ENCODE peak calls at places on chromosomes 6 and 20, in five cellular contexts. M is colonic mucosa, B is neuronal stem cell, A is psoas muscle, Q is GM23248. N is an unnamed sample.

GRCh38 chr6:36740818-36741179 is 43.2 kb downstream of the RAB44 start:
- DNase-seq in M (no peak), B (no peak), A (no peak), Q (no peak), N (no peak)

GRCh38 chr6:156379946-156380707 is 397.1 kb upstream of the ARID1B start:
- DNase-seq in M (no peak), B (no peak), A (no peak), Q (peak; percentile 38), N (no peak)

GRCh38 chr20:47620808-47621805 is 119.4 kb downstream of the NCOA3 start:
- DNase-seq in M (no peak), B (peak; percentile 18), A (no peak), Q (peak; percentile 82), N (no peak)

GRCh38 chr20:36742558-36742957 is 3.3 kb downstream of the NDRG3 start:
- DNase-seq in M (no peak), B (no peak), A (no peak), Q (no peak), N (no peak)

GRCh38 chr6:113927001-113927400 is 43.9 kb downstream of the HDAC2 start:
- DNase-seq in M (no peak), B (no peak), A (no peak), Q (no peak), N (no peak)

GRCh38 chr6:85449388-85449817 is 480 bp upstream of the NT5E start:
- DNase-seq in M (peak; percentile 42), B (peak; percentile 24), A (no peak), Q (peak; percentile 86), N (no peak)

GRCh38 chr6:169162249-169162967 is 91.2 kb downstream of the THBS2 start:
- DNase-seq in M (no peak), B (no peak), A (peak; percentile 52), Q (peak; percentile 49), N (no peak)

GRCh38 chr6:14883921-14884320 is 361.9 kb upstream of the JARID2 start:
- DNase-seq in M (no peak), B (no peak), A (no peak), Q (peak; percentile 53), N (no peak)

GRCh38 chr20:21622097-21622496 is 83.4 kb upstream of the PAX1 start:
- DNase-seq in M (no peak), B (no peak), A (no peak), Q (no peak), N (no peak)

GRCh38 chr6:16754274-16754673 is 7.0 kb downstream of the ATXN1 start:
- DNase-seq in M (no peak), B (no peak), A (no peak), Q (no peak), N (no peak)

GRCh38 chr20:58706150-58706892 is 13.7 kb downstream of the NPEPL1 start:
- DNase-seq in M (peak; percentile 10), B (no peak), A (peak; percentile 25), Q (no peak), N (peak; percentile 47)

GRCh38 chr20:59309218-59309617 is 8.8 kb downstream of the EDN3 start:
- DNase-seq in M (no peak), B (no peak), A (no peak), Q (no peak), N (no peak)

GRCh38 chr20:16201191-16201590 is 372.1 kb downstream of the KIF16B start:
- DNase-seq in M (no peak), B (no peak), A (no peak), Q (no peak), N (no peak)

GRCh38 chr6:4637691-4638433 is 138.3 kb upstream of the CDYL start:
- DNase-seq in M (no peak), B (no peak), A (no peak), Q (peak; percentile 86), N (no peak)

GRCh38 chr6:2970753-2971419 is 481 bp downstream of the SERPINB6 start:
- DNase-seq in M (peak; percentile 68), B (no peak), A (peak; percentile 94), Q (peak; percentile 78), N (no peak)

GRCh38 chr6:12012231-12012565 is at the start of gene HIVEP1:
- DNase-seq in M (no peak), B (peak; percentile 55), A (peak; percentile 71), Q (peak; percentile 66), N (peak; percentile 71)

GRCh38 chr6:128397996-128398395 is 122.4 kb downstream of the PTPRK start:
- DNase-seq in M (no peak), B (no peak), A (no peak), Q (no peak), N (no peak)

GRCh38 chr6:26441977-26442376 is 1.7 kb downstream of the BTN3A3 start:
- DNase-seq in M (no peak), B (no peak), A (no peak), Q (peak; percentile 15), N (no peak)

GRCh38 chr6:13522639-13523038 is 35.2 kb upstream of the GFOD1 start:
- DNase-seq in M (no peak), B (no peak), A (no peak), Q (peak; percentile 68), N (no peak)

GRCh38 chr20:40695214-40695613 is 6.2 kb upstream of the MAFB start:
- DNase-seq in M (no peak), B (no peak), A (no peak), Q (no peak), N (no peak)
- H3K4me1 ChIP-seq in M (peaks cover 5% of the 10 kb centered on the region), B (peaks cover 13% of the 10 kb centered on the region), A (peaks cover 2% of the 10 kb centered on the region), Q (no peaks in the 10 kb centered on the region), N (peaks cover 2% of the 10 kb centered on the region)

GRCh38 chr20:45340236-45340847 is 7.9 kb downstream of the SDC4 start:
- DNase-seq in M (no peak), B (no peak), A (no peak), Q (no peak), N (no peak)
- H3K36me3 ChIP-seq in M (no peaks in the 10 kb centered on the region), B (no peaks in the 10 kb centered on the region), A (peaks cover 21% of the 10 kb centered on the region), Q (peaks cover 44% of the 10 kb centered on the region), N (peaks cover 5% of the 10 kb centered on the region)

DNA sequence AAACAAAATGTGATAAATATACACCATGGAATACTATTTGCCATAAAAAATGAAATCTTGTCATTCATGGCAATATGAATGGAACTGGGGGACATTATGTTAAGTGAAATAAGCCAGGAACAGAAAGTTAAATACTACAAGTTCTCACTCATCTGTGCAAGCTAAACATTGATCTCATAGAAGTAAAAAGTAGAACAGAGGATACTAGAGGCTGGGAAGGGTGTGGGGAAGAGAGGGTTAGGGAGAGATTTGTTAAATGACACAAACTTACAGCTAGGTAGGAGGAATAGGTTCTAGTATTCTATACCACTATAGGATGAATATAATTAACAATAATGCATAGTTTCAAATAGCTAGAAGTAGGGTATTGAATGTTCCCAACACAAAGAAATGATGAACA is 61.0 kb downstream of the SLC22A2 start:
- DNase-seq in M (no peak), B (no peak), A (no peak), Q (no peak), N (no peak)
- H3K27ac ChIP-seq in M (no peak overlapping the region), B (no peak overlapping the region), A (no peak overlapping the region), Q (no peak overlapping the region), N (no peak overlapping the region)

DNA sequence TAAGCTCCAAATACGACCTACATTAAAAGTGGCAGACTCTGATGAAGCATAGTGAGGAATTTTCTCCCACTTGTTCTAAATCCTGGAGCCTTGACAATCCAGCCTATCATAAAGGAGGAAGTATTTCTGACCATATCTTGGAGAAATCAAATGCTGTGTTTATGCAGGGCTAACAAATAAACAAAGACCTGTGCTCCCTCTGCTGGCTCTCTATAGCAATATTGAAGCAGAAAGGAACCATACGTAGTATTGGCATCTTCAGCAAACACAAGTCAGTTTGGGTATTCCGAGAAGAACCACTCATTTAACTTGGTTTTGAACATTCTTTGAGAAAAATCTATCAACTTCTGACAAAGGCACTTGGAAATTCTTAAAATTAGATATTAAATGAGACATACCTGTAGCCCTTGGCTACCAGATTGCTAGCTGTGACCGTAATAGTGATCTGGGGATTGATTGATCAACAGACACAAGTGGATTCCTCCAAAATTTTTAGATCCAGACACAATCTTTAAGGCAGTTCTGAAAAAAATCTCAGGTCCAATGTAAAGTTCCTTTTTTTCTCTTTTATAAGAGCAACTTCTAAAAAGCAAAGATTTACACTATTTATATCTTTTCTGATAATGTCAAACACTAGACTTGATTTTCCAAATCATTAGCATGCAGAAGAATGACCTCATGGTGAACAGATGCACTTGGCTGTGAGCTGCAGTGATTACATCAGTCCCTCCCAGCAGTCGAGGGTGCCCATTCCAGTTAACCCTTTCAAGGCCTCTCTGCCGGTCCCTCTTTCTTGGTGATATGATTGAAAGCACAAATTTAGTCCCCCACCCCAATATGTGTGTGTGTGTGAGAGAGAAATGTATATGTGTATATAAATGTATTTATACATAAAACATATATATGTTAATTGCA is 40.2 kb downstream of the INSM1 start:
- DNase-seq in M (no peak), B (no peak), A (no peak), Q (peak; percentile 32), N (no peak)
- H3K4me1 ChIP-seq in M (no peaks in the 10 kb centered on the region), B (peaks cover 10% of the 10 kb centered on the region), A (no peaks in the 10 kb centered on the region), Q (no peaks in the 10 kb centered on the region), N (no peaks in the 10 kb centered on the region)

DNA sequence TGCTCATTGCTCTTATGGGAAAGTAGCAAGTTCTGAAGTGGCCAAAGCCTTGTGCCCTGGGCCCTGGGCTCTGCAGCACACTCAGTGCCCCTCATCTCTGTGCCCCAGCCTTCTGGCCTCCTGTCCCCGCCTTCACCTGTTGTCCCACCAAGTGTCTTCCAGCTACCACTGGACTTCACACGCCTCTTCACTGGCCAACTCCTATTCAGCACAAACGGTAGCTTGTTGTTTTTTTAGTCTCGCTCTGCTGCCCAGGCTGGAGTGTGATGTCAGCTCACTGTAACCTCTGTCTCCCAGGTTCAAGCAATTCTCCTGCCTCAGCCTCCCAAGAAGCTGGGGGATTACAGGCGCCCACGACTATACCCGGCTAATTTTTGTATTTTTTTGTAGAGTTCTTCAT is 4.8 kb downstream of the CCHCR1 start:
- DNase-seq in M (no peak), B (no peak), A (peak; percentile 36), Q (no peak), N (no peak)
- H3K36me3 ChIP-seq in M (no peaks in the 10 kb centered on the region), B (peaks cover 59% of the 10 kb centered on the region), A (peaks cover 52% of the 10 kb centered on the region), Q (no peaks in the 10 kb centered on the region), N (peaks cover 19% of the 10 kb centered on the region)

GRCh38 chr20:32232487-32232886 is 24.8 kb downstream of the POFUT1 start:
- DNase-seq in M (no peak), B (no peak), A (no peak), Q (no peak), N (no peak)
- H3K27ac ChIP-seq in M (no peak overlapping the region), B (no peak overlapping the region), A (no peak overlapping the region), Q (no peak overlapping the region), N (no peak overlapping the region)

N was measured in ascending aorta.